ENCODE peak calls at places on chromosomes 1 and 21, in five cellular contexts. Q is mammary epithelial cell, F is DND-41, J is neural progenitor cell, L is fibroblast of lung. X is an unnamed sample.

GRCh38 chr1:206049293-206049692 is 3.7 kb upstream of the RHEX start:
- DNase-seq in Q (no peak), L (no peak), J (no peak), F (no peak), X (no peak)

GRCh38 chr1:198108646-198109045 is 48.2 kb upstream of the NEK7 start:
- DNase-seq in L (no peak), F (no peak), Q (no peak), J (no peak), X (no peak)

GRCh38 chr1:6603424-6603850 is 768 bp upstream of the KLHL21 start:
- DNase-seq in J (peak), F (no peak), Q (no peak), L (peak), X (no peak)

GRCh38 chr1:246450485-246451251 is 56.4 kb downstream of the SMYD3 start:
- DNase-seq in J (peak), F (no peak), L (peak), Q (peak), X (no peak)

GRCh38 chr1:212147581-212148033 is 112.1 kb downstream of the DTL start:
- DNase-seq in L (peak), F (no peak), J (peak), Q (no peak), X (no peak)

GRCh38 chr1:199573047-199573446 is 454.5 kb upstream of the NR5A2 start:
- DNase-seq in L (no peak), F (no peak), Q (no peak), J (no peak), X (no peak)

GRCh38 chr1:223233410-223234163 is 90.5 kb upstream of the TLR5 start:
- DNase-seq in L (peak), J (no peak), F (no peak), Q (peak), X (peak)

GRCh38 chr1:201274616-201275265 is 8.6 kb upstream of the PKP1 start:
- DNase-seq in J (no peak), Q (no peak), F (no peak), L (no peak), X (peak)

GRCh38 chr1:164930241-164930640 is 371.3 kb downstream of the PBX1 start:
- DNase-seq in Q (no peak), L (no peak), F (no peak), J (no peak), X (no peak)

GRCh38 chr1:115112496-115113375 is 23.4 kb upstream of the TSPAN2 start:
- DNase-seq in L (no peak), F (peak), J (peak), Q (no peak), X (peak)

GRCh38 chr1:116311756-116312691 is 61.0 kb upstream of the ATP1A1 start:
- DNase-seq in L (no peak), Q (no peak), J (peak), F (no peak), X (peak)

GRCh38 chr1:31793086-31793485 is 22.7 kb downstream of the SPOCD1 start:
- DNase-seq in J (no peak), F (no peak), L (no peak), Q (no peak), X (no peak)

GRCh38 chr1:217718873-217719272 is 87.7 kb downstream of the SPATA17 start:
- DNase-seq in Q (peak), L (peak), F (no peak), J (no peak), X (peak)

GRCh38 chr1:117146570-117147340 is 25.2 kb upstream of the TRIM45 start:
- DNase-seq in J (no peak), Q (peak), F (no peak), L (peak), X (peak)

GRCh38 chr1:17826165-17826488 is 71.0 kb downstream of the ACTL8 start:
- DNase-seq in L (peak), J (peak), F (peak), Q (no peak), X (peak)

GRCh38 chr1:53715478-53715877 is 23.5 kb downstream of the GLIS1 start:
- DNase-seq in L (no peak), J (peak), F (peak), Q (no peak), X (no peak)

GRCh38 chr1:41394405-41394804 is 33.2 kb downstream of the FOXO6 start:
- DNase-seq in J (peak), L (no peak), F (no peak), Q (no peak), X (no peak)

GRCh38 chr1:59115865-59116264 is 181.0 kb upstream of the FGGY start:
- DNase-seq in J (no peak), L (no peak), Q (no peak), F (no peak), X (no peak)

GRCh38 chr21:28776251-28776650 is 216.4 kb downstream of the LTN1 start:
- DNase-seq in J (no peak), F (no peak), Q (peak), L (peak), X (no peak)

GRCh38 chr1:67955591-67955990 is 94.8 kb downstream of the DIRAS3 start:
- DNase-seq in Q (no peak), J (no peak), F (no peak), L (no peak), X (no peak)

GRCh38 chr1:204463125-204464060 is 31.2 kb downstream of the PIK3C2B start:
- DNase-seq in L (no peak), J (no peak), Q (no peak), F (no peak), X (no peak)

GRCh38 chr21:43034098-43034497 is 41.5 kb downstream of the CBS start:
- DNase-seq in F (no peak), J (no peak), L (peak), Q (no peak), X (no peak)

GRCh38 chr1:226882631-226883409 is 12.4 kb downstream of the PSEN2 start:
- DNase-seq in Q (no peak), L (peak), J (no peak), F (peak), X (no peak)

GRCh38 chr1:224922404-224923164 is 6.9 kb upstream of the DNAH14 start:
- DNase-seq in J (peak), Q (peak), L (peak), F (peak), X (peak)

GRCh38 chr1:171127481-171127880 is 36.8 kb downstream of the FMO3 start:
- DNase-seq in J (no peak), L (peak), Q (peak), F (no peak), X (no peak)

DNA sequence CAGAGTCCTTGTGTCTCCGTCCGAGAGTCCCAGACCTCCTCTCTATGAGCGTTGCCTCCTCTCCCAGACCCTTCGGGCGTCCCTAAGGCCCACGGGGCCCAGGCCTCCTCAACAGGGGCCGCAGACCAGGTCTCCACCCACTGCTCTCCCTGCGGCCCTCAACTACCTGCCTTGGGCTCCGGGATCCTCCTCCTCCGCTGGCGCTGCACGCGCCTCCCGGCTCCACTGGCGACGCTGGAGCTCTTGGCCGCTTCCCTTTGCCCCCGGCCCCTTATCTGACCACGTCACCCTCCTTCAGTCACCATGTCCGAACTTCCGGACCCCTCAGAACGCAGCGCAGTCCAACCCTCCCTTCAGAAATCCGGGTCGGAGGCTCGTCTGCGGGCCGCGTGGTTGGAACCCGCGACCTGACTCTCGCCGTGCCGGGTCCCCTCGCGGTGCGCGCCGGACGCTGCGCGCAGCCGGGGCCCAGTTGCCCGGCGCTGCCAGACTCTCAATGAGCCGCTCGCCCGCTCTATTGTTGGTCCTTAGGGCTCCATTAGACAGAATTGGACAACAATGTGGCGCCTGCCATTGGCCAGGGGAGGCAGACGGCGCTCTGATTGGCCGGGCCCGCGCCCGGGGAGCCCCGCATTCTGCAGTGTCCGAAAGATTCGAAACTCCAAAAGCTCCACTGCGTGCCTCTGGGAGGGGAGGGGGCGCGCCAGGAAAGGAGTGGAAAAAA is at the start of gene DMRTA2:
- DNase-seq in F (no peak), Q (peak), J (peak), L (peak), X (no peak)
- TF ChIP-seq EZH2 in F (no peak), Q (peak), J (peak), L (peak), X (no peak)

GRCh38 chr1:1919304-1920056 is 401 bp upstream of the TMEM52 start:
- DNase-seq in Q (peak), J (peak), L (peak), F (peak), X (peak)
- H2AFZ ChIP-seq in Q (peak), J (peak), L (peak), F (no peak), X (peak)

GRCh38 chr1:28359592-28360239 is 9.8 kb upstream of the PHACTR4 start:
- DNase-seq in L (peak), F (peak), Q (peak), J (peak), X (peak)
- TF ChIP-seq CTCF in L (peak), F (peak), Q (peak), J (peak), X (peak)

DNA sequence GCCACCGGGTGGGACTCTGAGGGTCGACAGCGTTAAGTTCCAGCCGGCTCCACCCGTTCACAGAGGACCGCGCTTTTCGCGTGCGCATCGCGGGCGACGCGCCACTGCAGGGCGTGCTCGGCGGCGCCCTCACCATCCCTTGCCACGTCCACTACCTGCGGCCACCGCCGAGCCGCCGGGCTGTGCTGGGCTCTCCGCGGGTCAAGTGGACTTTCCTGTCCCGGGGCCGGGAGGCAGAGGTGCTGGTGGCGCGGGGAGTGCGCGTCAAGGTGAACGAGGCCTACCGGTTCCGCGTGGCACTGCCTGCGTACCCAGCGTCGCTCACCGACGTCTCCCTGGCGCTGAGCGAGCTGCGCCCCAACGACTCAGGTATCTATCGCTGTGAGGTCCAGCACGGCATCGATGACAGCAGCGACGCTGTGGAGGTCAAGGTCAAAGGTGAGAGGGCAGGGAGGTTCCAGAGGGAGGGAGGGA is 4.9 kb downstream of the BCAN start:
- DNase-seq in L (no peak), J (no peak), Q (no peak), F (no peak), X (no peak)
- TF ChIP-seq EZH2 in L (peak), J (no peak), Q (no peak), F (no peak), X (no peak)

GRCh38 chr1:50878434-50878833 is 81.6 kb downstream of the FAF1 start:
- DNase-seq in L (no peak), F (no peak), J (no peak), Q (no peak), X (no peak)
- H2AFZ ChIP-seq in L (no peak), F (no peak), J (no peak), Q (no peak), X (no peak)

GRCh38 chr1:25198731-25199231 is 33.5 kb downstream of the SYF2 start:
- DNase-seq in J (peak), L (peak), F (no peak), Q (peak), X (no peak)
- TF ChIP-seq CTCF in J (peak), L (no peak), F (no peak), Q (no peak), X (no peak)

DNA sequence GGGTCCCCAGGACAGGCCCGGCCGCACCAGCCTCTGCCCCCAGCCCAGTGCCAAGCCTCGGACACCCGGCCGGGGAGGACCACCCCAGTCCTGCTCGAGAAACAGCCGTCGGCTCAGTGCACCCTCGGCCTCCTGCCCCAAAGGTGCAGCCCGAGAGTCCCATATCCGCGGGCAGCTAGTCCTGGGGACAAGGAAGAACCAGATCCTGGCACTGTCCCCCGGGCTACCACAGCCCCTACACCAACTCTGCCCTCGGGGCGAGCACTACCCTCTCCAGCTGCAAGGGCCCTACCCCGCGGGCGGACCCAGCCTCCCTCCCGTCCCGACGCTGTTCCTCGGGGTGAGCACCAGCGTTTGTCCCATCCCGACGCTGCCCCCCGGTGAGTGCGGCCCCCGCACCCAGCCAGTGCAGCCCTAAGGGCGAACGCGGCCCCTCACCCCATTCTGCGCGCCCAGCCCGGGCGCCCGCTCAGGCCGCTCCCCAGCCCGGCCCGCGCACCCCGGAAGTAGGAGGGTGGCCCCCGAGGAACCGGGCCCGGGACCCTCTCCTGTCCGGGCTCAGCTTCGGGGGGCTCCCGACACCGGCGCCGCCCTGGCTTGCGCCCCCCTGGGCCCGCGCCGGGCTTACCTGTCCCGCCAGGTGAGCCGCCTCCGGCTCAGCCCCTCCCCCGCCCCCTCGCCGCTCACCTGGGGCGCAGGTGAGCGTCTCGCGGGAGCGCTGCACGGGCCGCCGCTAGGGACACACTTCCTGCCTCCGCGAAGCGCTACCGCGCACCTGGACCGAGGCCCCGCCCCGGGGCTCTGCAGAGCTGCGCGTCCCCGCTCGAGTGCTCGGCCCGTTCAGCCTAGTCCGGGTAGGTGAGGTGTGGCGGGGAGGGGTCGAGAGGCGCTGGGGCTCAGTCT is at the start of gene KDF1:
- DNase-seq in F (no peak), Q (peak), L (no peak), J (peak), X (peak)
- TF ChIP-seq EZH2 in F (no peak), Q (no peak), L (peak), J (peak), X (no peak)

GRCh38 chr1:196178083-196178635 is 430.1 kb downstream of the KCNT2 start:
- DNase-seq in L (peak), Q (peak), F (no peak), J (no peak), X (no peak)
- H2AFZ ChIP-seq in L (no peak), Q (peak), F (no peak), J (no peak), X (no peak)

GRCh38 chr1:27300341-27301051 is 21.5 kb upstream of the TMEM222 start:
- DNase-seq in F (peak), J (peak), L (peak), Q (peak), X (peak)

GRCh38 chr1:27301582-27302199 is 20.3 kb upstream of the TMEM222 start:
- DNase-seq in J (no peak), L (no peak), Q (no peak), F (no peak), X (no peak)

GRCh38 chr1:27299385-27300252 is 22.3 kb upstream of the TMEM222 start:
- DNase-seq in L (peak), F (no peak), J (peak), Q (peak), X (no peak)

GRCh38 chr1:27302612-27303011 is 19.4 kb upstream of the TMEM222 start:
- DNase-seq in Q (no peak), J (no peak), F (no peak), L (no peak), X (no peak)

GRCh38 chr1:27301052-27301422 is 20.9 kb upstream of the TMEM222 start:
- DNase-seq in J (no peak), F (no peak), Q (no peak), L (no peak), X (no peak)
- TF ChIP-seq CTCF in J (no peak), F (no peak), Q (no peak), L (no peak), X (peak)

GRCh38 chr1:2529776-2530500 is at the start of gene HES5:
- DNase-seq in J (peak), L (no peak), F (no peak), Q (no peak), X (no peak)

GRCh38 chr1:2528611-2528965 is 1.5 kb downstream of the HES5 start:
- DNase-seq in L (no peak), Q (no peak), J (no peak), F (no peak), X (no peak)

GRCh38 chr1:2528966-2529750 is 905 bp downstream of the HES5 start:
- DNase-seq in L (no peak), J (peak), F (no peak), Q (no peak), X (no peak)

GRCh38 chr1:2532485-2533160 is 2.6 kb upstream of the HES5 start:
- DNase-seq in J (peak), L (no peak), Q (no peak), F (no peak), X (no peak)

GRCh38 chr1:2530501-2531361 is 668 bp upstream of the HES5 start:
- DNase-seq in Q (no peak), J (no peak), F (no peak), L (no peak), X (no peak)
- TF ChIP-seq EZH2 in Q (no peak), J (no peak), F (no peak), L (peak), X (no peak)